ENCODE peak calls at places on chromosomes 2 and 18, in ten cellular contexts. L is foreskin fibroblast; G is tibial artery; P is activated naive CD8-positive, alpha-beta T cell treated with anti-CD3 and anti-CD28 coated beads, Interleukin-2, amount 50 U/mL, for 24 hours; N is activated CD4-positive, alpha-beta T cell treated with anti-CD3 and anti-CD28 coated beads, Interleukin-2, amount 10 ng/mL, durations not matched to agents 7 days and 5 days; U is BE2C; X is stimulated activated CD4-positive, alpha-beta T cell treated with anti-CD3 and anti-CD28 coated beads, Interleukin-2, amount 100 ng/mL, for 24 hours; J is ascending aorta; K is stomach; D is EL. W is an unnamed sample.

GRCh38 chr2:79511320-79511951 is 1.4 kb upstream of the CTNNA2 start:
- DNase-seq in L (peak), G (no peak), P (peak), N (peak), U (no peak), X (peak), J (no peak), K (peak), D (peak), W (no peak)

GRCh38 chr2:219509780-219510511 is 4.3 kb upstream of the ASIC4 start:
- DNase-seq in L (peak), G (peak), P (peak), N (peak), U (peak), X (peak), J (peak), K (peak), D (peak), W (peak)

GRCh38 chr2:10305715-10306114 is 3.0 kb downstream of the HPCAL1 start:
- DNase-seq in L (no peak), G (no peak), P (peak), N (peak), U (peak), X (peak), J (no peak), K (peak), D (no peak), W (peak)

GRCh38 chr2:210540471-210541257 is 15.7 kb upstream of the CPS1 start:
- DNase-seq in L (no peak), G (no peak), P (no peak), N (no peak), U (peak), X (no peak), J (no peak), K (no peak), D (no peak), W (no peak)

GRCh38 chr18:5982332-5982731 is 87.0 kb upstream of the TMEM200C start:
- DNase-seq in L (no peak), G (no peak), P (no peak), N (no peak), U (no peak), X (no peak), J (no peak), K (no peak), D (no peak), W (no peak)

GRCh38 chr2:217313386-217313785 is 453.5 kb upstream of the TNP1 start:
- DNase-seq in L (no peak), G (no peak), P (no peak), N (no peak), U (no peak), X (no peak), J (no peak), K (no peak), D (no peak), W (no peak)

GRCh38 chr18:35581555-35582309 is at the start of gene GALNT1:
- DNase-seq in L (peak), G (no peak), P (peak), N (no peak), U (peak), X (peak), J (no peak), K (no peak), D (peak), W (peak)

GRCh38 chr2:17058772-17059402 is 393.3 kb upstream of the CYRIA start:
- DNase-seq in L (peak), G (no peak), P (no peak), N (no peak), U (no peak), X (no peak), J (no peak), K (no peak), D (no peak), W (no peak)

GRCh38 chr2:65397122-65397521 is 35.3 kb downstream of the SPRED2 start:
- DNase-seq in L (peak), G (no peak), P (peak), N (no peak), U (no peak), X (peak), J (no peak), K (no peak), D (peak), W (peak)

GRCh38 chr2:201966691-201967388 is 66.8 kb upstream of the FZD7 start:
- DNase-seq in L (no peak), G (no peak), P (no peak), N (no peak), U (peak), X (no peak), J (no peak), K (no peak), D (no peak), W (no peak)

W was measured in activated naive CD4-positive, alpha-beta T cell treated with Interleukin-2 at 50 U/mL for 16 hours.